ENCODE peak calls at places on chromosomes 3 and 15, in six cellular contexts. D is dorsolateral prefrontal cortex, A is NCI-H2107, I is right atrium auricular region, M is neuronal stem cell, L is T-helper 9 cell. G is an unnamed sample.

GRCh38 chr15:98881526-98882517 is 125.8 kb downstream of the PGPEP1L start:
- DNase-seq in D (no peak), L (no peak), A (no peak), I (no peak), M (no peak), G (no peak)

GRCh38 chr3:109927161-109927560 is 589.8 kb upstream of the DPPA4 start:
- DNase-seq in D (no peak), M (no peak), I (no peak), L (no peak), A (no peak), G (peak; percentile 85)

GRCh38 chr3:185983495-185984141 is 45.8 kb upstream of the TRA2B start:
- DNase-seq in L (peak; percentile 45), M (peak; percentile 82), A (peak; percentile 92), I (peak; percentile 79), D (peak; percentile 71), G (no peak)

GRCh38 chr3:49609314-49609713 is 55.0 kb downstream of the BSN start:
- DNase-seq in L (no peak), D (no peak), A (no peak), I (peak; percentile 9), M (no peak), G (no peak)

GRCh38 chr3:140035856-140036255 is 100.9 kb downstream of the CLSTN2 start:
- DNase-seq in D (no peak), A (no peak), L (no peak), I (no peak), M (no peak), G (no peak)

GRCh38 chr3:60673123-60673522 is 578.1 kb downstream of the FHIT start:
- DNase-seq in L (no peak), A (no peak), I (no peak), D (no peak), M (no peak), G (no peak)

GRCh38 chr15:84598993-84599392 is 1.8 kb upstream of the ZSCAN2 start:
- DNase-seq in L (no peak), M (no peak), A (no peak), D (peak; percentile 50), I (no peak), G (no peak)

GRCh38 chr15:42066764-42067415 is 27.5 kb downstream of the PLA2G4D start:
- DNase-seq in I (no peak), M (no peak), L (no peak), A (no peak), D (no peak), G (no peak)

GRCh38 chr3:171132873-171133272 is 106.4 kb upstream of the SLC2A2 start:
- DNase-seq in A (no peak), D (no peak), I (no peak), M (no peak), L (no peak), G (peak; percentile 52)

GRCh38 chr15:83012038-83012490 is 625 bp upstream of the C15orf40 start:
- DNase-seq in A (no peak), M (peak; percentile 5), I (no peak), D (no peak), L (no peak), G (no peak)

G was measured in BJ.